ENCODE peak calls at places on chromosomes 13 and 19, in six cellular contexts. N is A549, C is K562, F is HepG2, E is GM12878, T is endothelial cell of umbilical vein. Q is an unnamed sample.

GRCh38 chr13:20460744-20461143 is 64.9 kb downstream of the CRYL1 start:
- DNase-seq in E (no peak), C (no peak), F (no peak), T (no peak), N (no peak), Q (peak)

GRCh38 chr19:33225458-33225925 is at the start of gene SLC7A10:
- DNase-seq in F (no peak), N (no peak), T (no peak), C (no peak), E (no peak), Q (no peak)

GRCh38 chr13:54185785-54186184 is 1157.2 kb downstream of the OLFM4 start:
- DNase-seq in N (no peak), E (no peak), T (no peak), C (no peak), F (no peak), Q (peak)

GRCh38 chr13:30422056-30422914 is at the start of gene UBE2L5:
- DNase-seq in T (peak), C (peak), E (no peak), N (peak), F (peak), Q (peak)

GRCh38 chr19:2438178-2438577 is 10.8 kb upstream of the TIMM13 start:
- DNase-seq in N (no peak), C (no peak), E (no peak), T (no peak), F (no peak), Q (no peak)

GRCh38 chr13:80133631-80134083 is 207.3 kb downstream of the SPRY2 start:
- DNase-seq in T (peak), N (no peak), E (no peak), F (no peak), C (no peak), Q (no peak)

GRCh38 chr13:91228083-91228482 is 119.4 kb upstream of the MIR17HG start:
- DNase-seq in T (no peak), N (no peak), E (no peak), F (no peak), C (no peak), Q (no peak)

GRCh38 chr19:14248578-14249011 is 42.6 kb upstream of the ADGRL1 start:
- DNase-seq in N (peak), E (no peak), F (no peak), T (peak), C (peak), Q (no peak)

GRCh38 chr13:98068511-98068910 is 74.4 kb upstream of the FARP1 start:
- DNase-seq in N (no peak), E (no peak), F (no peak), C (no peak), T (no peak), Q (no peak)

GRCh38 chr13:100619940-100620339 is 31.4 kb upstream of the GGACT start:
- DNase-seq in F (no peak), T (no peak), N (no peak), E (no peak), C (no peak), Q (no peak)

GRCh38 chr13:72696590-72696989 is 30.8 kb downstream of the MZT1 start:
- DNase-seq in T (peak), F (no peak), E (no peak), C (no peak), N (peak), Q (no peak)

GRCh38 chr19:15180451-15181390 is 20.1 kb downstream of the NOTCH3 start:
- DNase-seq in F (peak), C (peak), T (no peak), E (no peak), N (no peak), Q (no peak)

GRCh38 chr19:47595937-47596336 is 13.0 kb upstream of the BICRA start:
- DNase-seq in T (peak), E (no peak), C (no peak), F (no peak), N (no peak), Q (peak)

GRCh38 chr13:113863511-113864302 is at the start of gene GAS6:
- DNase-seq in E (no peak), C (peak), N (peak), F (no peak), T (peak), Q (no peak)

GRCh38 chr13:107669356-107669755 is 546.0 kb downstream of the LIG4 start:
- DNase-seq in T (peak), E (no peak), N (no peak), C (no peak), F (no peak), Q (no peak)

GRCh38 chr19:14381689-14382474 is 638 bp downstream of the ADGRE5 start:
- DNase-seq in N (peak), C (peak), T (no peak), E (no peak), F (no peak), Q (peak)

GRCh38 chr19:2594319-2594718 is 108.2 kb downstream of the GNG7 start:
- DNase-seq in N (no peak), C (no peak), F (no peak), E (peak), T (no peak), Q (no peak)

GRCh38 chr13:44219808-44220544 is 153.6 kb upstream of the SERP2 start:
- DNase-seq in T (peak), C (no peak), E (no peak), N (peak), F (no peak), Q (no peak)

GRCh38 chr19:43430142-43430710 is 15.5 kb downstream of the TEX101 start:
- DNase-seq in C (no peak), T (no peak), N (no peak), E (no peak), F (no peak), Q (no peak)
- TF ChIP-seq CTCF in C (peak), T (no peak), N (no peak), E (no peak), F (no peak), Q (peak)

GRCh38 chr19:20661150-20661819 is at the start of gene ZNF626:
- DNase-seq in T (peak), E (no peak), C (peak), F (peak), N (no peak), Q (no peak)
- TF ChIP-seq POLR2A in T (peak), E (peak), C (peak), F (peak), N (no peak), Q (no peak)

DNA sequence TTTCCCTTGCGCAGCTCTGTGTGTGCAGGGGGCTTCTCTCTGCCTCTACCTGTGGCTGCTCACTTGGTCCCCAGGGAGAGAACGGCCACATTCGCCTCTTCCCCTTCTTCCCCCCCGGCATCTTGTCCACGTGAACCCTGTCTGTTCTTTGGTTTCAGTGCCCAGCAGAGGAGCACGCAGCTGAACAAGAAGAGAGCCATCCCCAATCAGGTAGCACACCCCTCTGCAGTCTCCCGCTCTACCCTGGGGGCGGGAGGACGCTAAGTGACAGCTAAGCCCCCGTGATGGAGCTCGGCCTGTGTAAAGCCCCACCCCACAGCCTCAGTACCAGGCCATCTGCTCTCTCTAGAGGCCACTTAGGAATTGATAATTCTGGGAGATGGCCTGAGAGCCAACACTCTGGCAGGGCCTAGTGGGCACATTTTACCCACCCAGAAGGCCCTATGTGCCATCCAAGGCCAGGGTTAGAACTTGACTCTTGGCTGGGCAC is 30.2 kb downstream of the TMED1 start:
- DNase-seq in N (no peak), C (no peak), E (no peak), F (no peak), T (no peak), Q (no peak)
- TF ChIP-seq MYC in N (no peak), C (no peak), E (no peak), F (no peak), T (no peak), Q (no peak)

DNA sequence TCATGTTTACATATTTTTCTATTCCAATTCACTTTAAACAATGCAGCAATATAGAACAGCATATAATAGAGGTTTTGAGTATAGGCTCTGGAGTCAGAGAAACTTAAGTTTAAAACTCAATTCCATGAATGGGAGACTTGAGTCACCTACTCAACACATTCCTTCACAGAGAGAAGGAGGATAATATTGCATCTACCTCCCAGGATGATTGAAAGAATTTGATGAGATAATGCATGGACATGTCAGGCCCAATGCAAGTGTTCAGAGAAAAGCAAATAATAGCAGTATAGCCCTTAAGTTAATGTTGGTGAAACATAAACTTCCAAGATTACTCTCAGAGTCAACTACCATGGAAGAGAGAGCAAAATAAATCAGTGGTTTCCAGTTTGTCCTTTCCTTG is 170.2 kb downstream of the DCLK1 start:
- DNase-seq in C (no peak), F (no peak), N (no peak), E (no peak), T (no peak), Q (no peak)
- TF ChIP-seq CTCF in C (no peak), F (no peak), N (no peak), E (no peak), T (no peak), Q (no peak)

GRCh38 chr19:48954595-48955307 is at the start of gene BAX:
- DNase-seq in F (peak), C (peak), T (peak), N (peak), E (peak), Q (peak)
- TF ChIP-seq POLR2A in F (peak), C (peak), T (peak), N (peak), E (peak), Q (peak)

GRCh38 chr19:19217110-19217509 is 5.4 kb downstream of the NCAN start:
- DNase-seq in C (peak), E (no peak), N (peak), T (no peak), F (peak), Q (peak)
- TF ChIP-seq MYC in C (no peak), E (no peak), N (no peak), T (no peak), F (no peak), Q (no peak)

GRCh38 chr19:38880076-38880881 is 2.2 kb upstream of the RINL start:
- DNase-seq in E (no peak), F (no peak), T (no peak), N (no peak), C (no peak), Q (no peak)
- TF ChIP-seq CTCF in E (no peak), F (no peak), T (no peak), N (no peak), C (no peak), Q (no peak)

GRCh38 chr19:10644351-10645007 is 9.7 kb upstream of the ILF3 start:
- DNase-seq in E (no peak), F (peak), C (peak), T (peak), N (peak), Q (peak)
- TF ChIP-seq POLR2A in E (no peak), F (no peak), C (no peak), T (no peak), N (no peak), Q (no peak)

DNA sequence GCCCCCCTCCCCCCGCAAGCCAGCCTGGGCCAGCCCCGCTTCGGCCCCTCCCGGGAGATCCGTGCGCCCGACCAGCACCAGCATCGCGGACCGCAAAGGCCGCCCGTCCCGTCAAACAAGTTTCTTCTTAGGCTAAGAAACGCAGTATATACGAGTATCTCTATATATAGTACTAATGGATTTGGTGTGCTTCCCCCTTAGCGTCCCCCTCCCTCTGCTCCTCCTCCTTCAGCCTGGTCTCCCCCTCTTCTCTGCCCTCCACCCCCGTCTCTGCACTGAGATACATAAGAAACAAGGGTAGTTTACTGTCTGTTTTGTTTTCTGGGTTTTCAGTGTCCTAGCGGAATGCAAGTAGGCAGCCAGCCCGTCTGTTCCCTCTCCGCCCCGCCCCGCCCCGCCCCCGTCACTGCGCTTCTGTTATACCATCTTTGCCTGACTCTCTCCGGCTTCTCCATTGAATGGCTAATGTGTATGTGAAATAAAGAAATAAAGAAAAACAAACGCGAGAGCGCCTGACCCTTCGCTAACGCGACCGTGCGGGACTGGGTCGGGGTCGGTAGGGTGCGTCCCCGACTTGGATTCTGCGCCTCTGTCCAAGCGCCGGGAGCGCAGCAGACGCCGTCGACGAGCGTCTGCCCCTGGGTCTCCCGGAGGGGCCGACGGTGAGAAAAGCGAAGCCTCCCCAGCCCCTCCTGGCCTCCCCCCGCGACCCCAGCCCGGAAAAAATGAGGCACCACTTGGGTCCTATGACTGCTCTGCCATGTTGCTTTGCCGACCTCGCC is 4.2 kb downstream of the LYL1 start:
- DNase-seq in T (peak), C (no peak), N (no peak), F (no peak), E (no peak), Q (peak)
- TF ChIP-seq MYC in T (no peak), C (peak), N (no peak), F (no peak), E (no peak), Q (no peak)